ENCODE peak calls at places on chromosomes 7 and 10, in seven cellular contexts. R, P, B, E, Q, L and H are unnamed samples.

GRCh38 chr10:60937784-60938654 is 6.0 kb downstream of the RHOBTB1 start:
- DNase-seq in R (peak; percentile 48), P (no peak), B (peak; percentile 71), E (no peak), Q (peak; percentile 76), L (peak; percentile 69), H (no peak)

GRCh38 chr7:47379629-47380324 is 202.1 kb downstream of the TNS3 start:
- DNase-seq in R (peak; percentile 75), P (no peak), B (peak; percentile 76), E (peak; percentile 73), Q (peak; percentile 75), L (peak; percentile 28), H (peak; percentile 74)

GRCh38 chr7:80047032-80047431 is 87.6 kb upstream of the GNAI1 start:
- DNase-seq in R (no peak), P (no peak), B (no peak), E (no peak), Q (peak; percentile 39), L (no peak), H (no peak)

GRCh38 chr10:4033341-4033896 is 248.4 kb upstream of the KLF6 start:
- DNase-seq in R (no peak), P (no peak), B (no peak), E (no peak), Q (peak; percentile 42), L (no peak), H (no peak)

GRCh38 chr10:101397140-101397539 is 43.2 kb downstream of the BTRC start:
- DNase-seq in R (peak; percentile 51), P (no peak), B (peak; percentile 69), E (no peak), Q (peak; percentile 76), L (peak; percentile 72), H (no peak)

GRCh38 chr7:29976673-29977072 is 12.9 kb downstream of the SCRN1 start:
- DNase-seq in R (no peak), P (no peak), B (no peak), E (no peak), Q (peak; percentile 41), L (no peak), H (no peak)

GRCh38 chr10:90288403-90288933 is 569.4 kb downstream of the HTR7 start:
- DNase-seq in R (peak; percentile 4), P (no peak), B (peak; percentile 64), E (no peak), Q (peak; percentile 61), L (no peak), H (no peak)

GRCh38 chr10:51892965-51893658 is 193.7 kb upstream of the CSTF2T start:
- DNase-seq in R (no peak), P (no peak), B (peak; percentile 77), E (no peak), Q (peak; percentile 6), L (peak; percentile 40), H (no peak)

GRCh38 chr7:90244909-90245841 is at the start of gene CFAP69:
- DNase-seq in R (peak; percentile 93), P (peak; percentile 94), B (peak; percentile 93), E (peak; percentile 95), Q (peak; percentile 78), L (peak; percentile 95), H (peak; percentile 93)

GRCh38 chr7:73721237-73721848 is 1.9 kb upstream of the STX1A start:
- DNase-seq in R (peak; percentile 87), P (peak; percentile 96), B (no peak), E (peak; percentile 89), Q (no peak), L (peak; percentile 29), H (no peak)

GRCh38 chr10:58157076-58157766 is 110.5 kb downstream of the IPMK start:
- DNase-seq in R (peak; percentile 12), P (no peak), B (peak; percentile 95), E (no peak), Q (peak; percentile 95), L (peak; percentile 99), H (no peak)

GRCh38 chr7:69067397-69067796 is 530.9 kb upstream of the AUTS2 start:
- DNase-seq in R (peak; percentile 61), P (peak; percentile 67), B (no peak), E (no peak), Q (no peak), L (peak; percentile 1), H (no peak)

GRCh38 chr10:20714518-20714917 is 182.6 kb downstream of the NEBL start:
- DNase-seq in R (no peak), P (no peak), B (no peak), E (no peak), Q (no peak), L (no peak), H (no peak)

GRCh38 chr7:101265622-101266516 is 21.0 kb upstream of the FIS1 start:
- DNase-seq in R (no peak), P (no peak), B (no peak), E (no peak), Q (no peak), L (no peak), H (no peak)

GRCh38 chr7:124633740-124634139 is 131.9 kb downstream of the GPR37 start:
- DNase-seq in R (no peak), P (no peak), B (no peak), E (no peak), Q (no peak), L (no peak), H (no peak)

GRCh38 chr7:47624660-47625059 is 42.7 kb upstream of the TNS3 start:
- DNase-seq in R (no peak), P (no peak), B (no peak), E (no peak), Q (no peak), L (no peak), H (no peak)

GRCh38 chr7:45292481-45292880 is 134.9 kb downstream of the RAMP3 start:
- DNase-seq in R (no peak), P (no peak), B (no peak), E (no peak), Q (no peak), L (no peak), H (no peak)

GRCh38 chr10:86261470-86261869 is 105.1 kb downstream of the GRID1 start:
- DNase-seq in R (no peak), P (peak; percentile 33), B (no peak), E (no peak), Q (no peak), L (no peak), H (no peak)

GRCh38 chr10:26801274-26801673 is 59.5 kb downstream of the ABI1 start:
- DNase-seq in R (no peak), P (no peak), B (no peak), E (no peak), Q (no peak), L (no peak), H (no peak)

GRCh38 chr7:2621061-2621828 is 10.5 kb upstream of the TTYH3 start:
- DNase-seq in R (no peak), P (peak; percentile 79), B (peak; percentile 65), E (peak; percentile 85), Q (peak; percentile 68), L (peak; percentile 71), H (no peak)

GRCh38 chr7:105943486-105943885 is 19.6 kb upstream of the CDHR3 start:
- DNase-seq in R (no peak), P (no peak), B (no peak), E (no peak), Q (no peak), L (no peak), H (no peak)

GRCh38 chr7:15889501-15889900 is 203.0 kb upstream of the MEOX2 start:
- DNase-seq in R (no peak), P (no peak), B (peak; percentile 4), E (no peak), Q (no peak), L (peak; percentile 15), H (no peak)

GRCh38 chr7:51021906-51022570 is 239.3 kb upstream of the GRB10 start:
- DNase-seq in R (no peak), P (peak; percentile 16), B (no peak), E (no peak), Q (peak; percentile 31), L (no peak), H (no peak)

DNA sequence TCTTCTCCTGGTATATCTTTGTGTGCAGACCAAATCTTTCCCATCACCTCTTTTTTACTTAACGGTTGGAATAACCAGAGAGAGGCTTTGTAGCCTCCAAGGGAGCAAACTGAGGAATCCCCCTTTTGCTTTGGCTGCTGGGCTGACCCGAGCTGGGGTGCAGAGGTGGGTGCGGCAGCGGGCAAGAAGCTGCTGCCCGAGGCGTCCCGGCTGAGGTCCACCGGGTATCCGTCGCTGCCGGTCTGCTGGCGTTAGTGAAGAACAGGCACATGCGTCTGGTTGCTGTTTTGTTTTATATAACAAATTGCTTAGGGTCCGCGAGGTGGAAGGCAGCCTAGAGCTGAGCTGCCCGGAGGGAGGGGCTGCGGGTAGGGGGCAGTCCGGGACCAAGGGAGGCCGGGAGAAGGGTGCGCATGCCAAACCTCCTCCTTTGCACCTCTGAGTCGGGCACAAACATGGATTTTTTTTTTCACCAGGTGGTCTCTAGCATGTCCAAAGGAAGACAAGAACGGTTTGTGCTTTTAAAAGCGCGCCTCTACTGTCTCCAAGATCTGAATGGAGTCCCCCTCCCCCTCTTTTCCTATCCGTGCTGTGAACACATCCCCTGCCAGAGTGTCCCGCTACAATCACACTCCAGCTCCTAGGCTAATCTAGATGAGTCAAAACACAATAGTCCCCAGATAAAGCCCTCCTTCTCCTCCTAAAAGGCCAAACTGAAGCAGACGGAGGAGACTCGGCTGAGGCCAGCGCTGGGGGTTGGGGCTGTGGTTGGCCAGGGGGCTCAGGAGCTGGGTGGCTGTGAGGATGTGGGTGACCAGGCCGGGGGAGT is 6.8 kb upstream of the GATA3 start:
- DNase-seq in R (no peak), P (no peak), B (no peak), E (no peak), Q (no peak), L (no peak), H (no peak)
- H3K4me1 ChIP-seq in R (peaks cover 58% of the 10 kb centered on the region), P (peaks cover 42% of the 10 kb centered on the region), B (peaks cover 12% of the 10 kb centered on the region), E (peaks cover 67% of the 10 kb centered on the region), Q (peaks cover 1% of the 10 kb centered on the region), L (peaks cover 3% of the 10 kb centered on the region), H (peaks cover 35% of the 10 kb centered on the region)

DNA sequence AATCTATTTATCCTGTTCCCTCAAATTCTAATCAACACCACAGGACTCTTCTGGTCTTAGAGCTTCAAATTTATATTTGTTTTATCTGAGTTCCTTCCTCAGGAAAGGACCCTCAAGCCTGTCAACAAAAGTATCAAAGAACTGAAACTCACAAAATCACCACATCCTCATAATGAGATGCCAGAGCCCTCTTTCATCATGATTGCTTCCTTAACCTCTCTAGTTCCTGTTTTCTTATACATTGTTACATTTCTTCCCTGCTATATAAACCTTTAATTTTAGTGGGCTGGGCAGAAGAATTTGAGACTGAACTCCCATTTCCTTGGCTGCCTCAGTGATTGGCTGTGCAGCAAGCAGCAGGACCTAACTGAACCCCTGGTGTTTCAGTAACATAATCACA is 189.7 kb downstream of the ZNF248 start:
- DNase-seq in R (no peak), P (no peak), B (no peak), E (no peak), Q (no peak), L (no peak), H (no peak)
- H3K9me3 ChIP-seq in R (no peaks in the 10 kb centered on the region), P (no peaks in the 10 kb centered on the region), B (peaks cover 20% of the 10 kb centered on the region), E (peaks cover 2% of the 10 kb centered on the region), Q (peaks cover 6% of the 10 kb centered on the region), L (no peaks in the 10 kb centered on the region), H (peaks cover 7% of the 10 kb centered on the region)

DNA sequence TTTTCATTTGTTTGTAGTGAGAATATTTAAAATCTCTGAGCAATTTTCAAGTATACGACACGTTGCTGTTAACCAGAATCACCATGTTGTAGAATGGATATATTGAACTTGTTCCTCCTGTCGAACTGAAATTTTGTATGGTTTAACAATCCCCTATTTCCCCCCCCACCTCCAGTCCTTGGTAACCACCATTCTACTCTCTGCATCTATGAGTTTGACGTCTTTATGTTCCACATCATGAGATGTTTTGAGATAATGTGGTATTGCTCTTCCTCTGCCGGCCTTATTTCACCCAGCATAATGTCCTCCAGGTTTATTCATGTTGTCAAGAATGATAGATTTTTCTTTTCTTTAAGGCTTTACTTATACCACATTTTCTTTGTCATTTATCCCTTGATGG is 17.4 kb upstream of the PRKCQ start:
- DNase-seq in R (no peak), P (no peak), B (no peak), E (no peak), Q (no peak), L (no peak), H (no peak)
- H3K27me3 ChIP-seq in R (no peaks in the 10 kb centered on the region), P (no peaks in the 10 kb centered on the region), B (peaks cover 4% of the 10 kb centered on the region), E (no peaks in the 10 kb centered on the region), Q (no peaks in the 10 kb centered on the region), L (peaks cover 6% of the 10 kb centered on the region), H (no peaks in the 10 kb centered on the region)

GRCh38 chr7:81776159-81776558 is 6.3 kb upstream of the HGF start:
- DNase-seq in R (no peak), P (no peak), B (no peak), E (no peak), Q (peak; percentile 31), L (peak; percentile 24), H (no peak)
- H3K4me1 ChIP-seq in R (no peaks in the 10 kb centered on the region), P (no peaks in the 10 kb centered on the region), B (no peaks in the 10 kb centered on the region), E (peaks cover 15% of the 10 kb centered on the region), Q (no peaks in the 10 kb centered on the region), L (no peaks in the 10 kb centered on the region), H (no peaks in the 10 kb centered on the region)